ENCODE peak calls at places on chromosomes 6 and 20, in four cellular contexts. N is GM06990, T is hepatocyte, I is keratinocyte. K is an unnamed sample.

GRCh38 chr20:17543531-17543961 is 12.4 kb upstream of the BFSP1 start:
- DNase-seq in T (peak), N (no peak), I (no peak), K (no peak)

GRCh38 chr20:39778847-39779641 is 816.9 kb downstream of the DHX35 start:
- DNase-seq in I (no peak), T (no peak), N (no peak), K (no peak)

GRCh38 chr6:27836080-27836782 is 76.0 kb downstream of the OR2B2 start:
- DNase-seq in I (no peak), N (no peak), T (no peak), K (no peak)

GRCh38 chr6:36963451-36964290 is 9.1 kb downstream of the PI16 start:
- DNase-seq in N (no peak), T (no peak), I (peak), K (peak)

GRCh38 chr6:106257195-106257594 is 68.4 kb downstream of the ATG5 start:
- DNase-seq in N (no peak), I (no peak), T (no peak), K (no peak)

GRCh38 chr6:148358196-148358785 is 15.7 kb downstream of the SASH1 start:
- DNase-seq in I (no peak), N (no peak), T (no peak), K (no peak)

GRCh38 chr6:134046054-134046453 is 6.4 kb downstream of the SLC2A12 start:
- DNase-seq in I (no peak), T (no peak), N (no peak), K (no peak)

GRCh38 chr20:15740046-15740775 is 833.0 kb downstream of the KIF16B start:
- DNase-seq in T (no peak), N (no peak), I (no peak), K (no peak)

GRCh38 chr20:3686867-3687321 is 5.1 kb upstream of the ADAM33 start:
- DNase-seq in T (peak), I (no peak), N (no peak), K (no peak)

GRCh38 chr20:49478266-49478665 is 4.2 kb downstream of the KCNB1 start:
- DNase-seq in T (no peak), I (no peak), N (no peak), K (no peak)

GRCh38 chr20:46992640-46993035 is 98.0 kb downstream of the EYA2 start:
- DNase-seq in N (no peak), T (no peak), I (no peak), K (no peak)

GRCh38 chr20:58174708-58175287 is 53.7 kb downstream of the ANKRD60 start:
- DNase-seq in I (no peak), T (no peak), N (no peak), K (no peak)

GRCh38 chr20:59405226-59405815 is 104.9 kb downstream of the EDN3 start:
- DNase-seq in N (no peak), I (no peak), T (no peak), K (no peak)

GRCh38 chr6:132020138-132020551 is 69.0 kb upstream of the CCN2 start:
- DNase-seq in T (peak), I (no peak), N (no peak), K (no peak)

GRCh38 chr6:143821359-143821758 is 21.8 kb upstream of the LTV1 start:
- DNase-seq in N (no peak), T (no peak), I (no peak), K (no peak)

GRCh38 chr20:25212242-25212641 is 16.7 kb downstream of the ENTPD6 start:
- DNase-seq in I (no peak), T (no peak), N (no peak), K (no peak)

GRCh38 chr6:109202409-109203264 is 107.3 kb downstream of the CEP57L1 start:
- DNase-seq in I (no peak), N (no peak), T (no peak), K (no peak)

GRCh38 chr20:55143605-55144004 is 668.2 kb downstream of the DOK5 start:
- DNase-seq in I (no peak), N (no peak), T (peak), K (no peak)

GRCh38 chr20:55140631-55141030 is 665.2 kb downstream of the DOK5 start:
- DNase-seq in I (no peak), T (no peak), N (no peak), K (no peak)

GRCh38 chr20:55142932-55143331 is 667.5 kb downstream of the DOK5 start:
- DNase-seq in I (no peak), N (no peak), T (no peak), K (no peak)

GRCh38 chr20:55135923-55136322 is 660.5 kb downstream of the DOK5 start:
- DNase-seq in N (no peak), T (no peak), I (no peak), K (no peak)

GRCh38 chr20:55139173-55139765 is 663.9 kb downstream of the DOK5 start:
- DNase-seq in N (no peak), I (no peak), T (no peak), K (no peak)
- TF ChIP-seq CTCF in N (no peak), I (no peak), T (no peak), K (no peak)

GRCh38 chr20:33629979-33630378 is 32.1 kb upstream of the C20orf144 start:
- DNase-seq in N (no peak), T (no peak), I (no peak), K (no peak)
- TF ChIP-seq CTCF in N (no peak), T (no peak), I (no peak), K (no peak)

GRCh38 chr20:34579191-34579661 is 20.7 kb downstream of the MAP1LC3A start:
- DNase-seq in T (peak), N (no peak), I (peak), K (no peak)
- TF ChIP-seq CTCF in T (peak), N (no peak), I (peak), K (no peak)

DNA sequence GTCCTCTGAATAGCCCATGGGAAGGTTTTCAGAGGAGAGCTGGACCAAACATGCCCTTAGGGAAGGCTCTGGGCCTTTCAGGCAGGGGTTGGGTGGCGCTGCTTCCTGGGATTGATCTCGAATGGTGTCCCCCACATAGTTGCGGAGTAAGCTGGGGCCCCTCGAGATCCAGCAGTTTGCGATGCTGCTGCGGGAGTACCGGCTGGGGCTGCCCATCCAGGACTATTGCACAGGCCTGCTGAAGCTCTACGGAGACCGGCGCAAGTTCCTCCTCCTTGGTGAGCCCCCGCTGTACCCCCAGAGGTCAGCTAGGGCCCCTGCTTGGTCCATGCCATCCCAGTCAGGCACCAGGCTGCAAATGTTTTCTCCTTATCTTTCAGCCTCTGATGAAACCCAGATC is 19.3 kb downstream of the CCM2L start:
- DNase-seq in T (no peak), N (no peak), I (no peak), K (no peak)
- TF ChIP-seq CTCF in T (no peak), N (no peak), I (no peak), K (no peak)

K was measured in GM13976.